ENCODE peak calls at places on chromosomes 5 and 9, in nine cellular contexts. One of them, this sample, is unnamed.

GRCh38 chr5:178785999-178786398 is 55.5 kb upstream of the ZNF354A start:
- DNase-seq in SJSA1: no peak
- DNase-seq in HEK293T: no peak
- DNase-seq in naive thymus-derived CD8-positive, alpha-beta T cell: no peak
- DNase-seq in AG20443: peak
- DNase-seq in Daoy: peak
- DNase-seq in myocyte: peak
- DNase-seq in NCI-H1417: no peak
- DNase-seq in stimulated activated CD8-positive, alpha-beta memory T cell treated with anti-CD3 and anti-CD28 coated beads, Interleukin-4, amount 100 ng/mL, for 24 hours: no peak
- DNase-seq in this sample: no peak

GRCh38 chr5:4511996-4512656 is 628.0 kb upstream of the ADAMTS16 start:
- DNase-seq in NCI-H1417: no peak
- DNase-seq in stimulated activated CD8-positive, alpha-beta memory T cell treated with anti-CD3 and anti-CD28 coated beads, Interleukin-4, amount 100 ng/mL, for 24 hours: no peak
- DNase-seq in HEK293T: peak
- DNase-seq in Daoy: peak
- DNase-seq in naive thymus-derived CD8-positive, alpha-beta T cell: no peak
- DNase-seq in myocyte: no peak
- DNase-seq in SJSA1: peak
- DNase-seq in AG20443: peak
- DNase-seq in this sample: no peak

GRCh38 chr9:112380102-112380581 is at the start of gene HSDL2:
- DNase-seq in Daoy: peak
- DNase-seq in naive thymus-derived CD8-positive, alpha-beta T cell: no peak
- DNase-seq in stimulated activated CD8-positive, alpha-beta memory T cell treated with anti-CD3 and anti-CD28 coated beads, Interleukin-4, amount 100 ng/mL, for 24 hours: peak
- DNase-seq in AG20443: no peak
- DNase-seq in myocyte: no peak
- DNase-seq in NCI-H1417: no peak
- DNase-seq in HEK293T: no peak
- DNase-seq in SJSA1: no peak
- DNase-seq in this sample: peak

GRCh38 chr5:147876626-147877025 is 1.9 kb upstream of the SCGB3A2 start:
- DNase-seq in stimulated activated CD8-positive, alpha-beta memory T cell treated with anti-CD3 and anti-CD28 coated beads, Interleukin-4, amount 100 ng/mL, for 24 hours: no peak
- DNase-seq in NCI-H1417: no peak
- DNase-seq in naive thymus-derived CD8-positive, alpha-beta T cell: no peak
- DNase-seq in myocyte: no peak
- DNase-seq in SJSA1: no peak
- DNase-seq in AG20443: no peak
- DNase-seq in HEK293T: no peak
- DNase-seq in Daoy: no peak
- DNase-seq in this sample: no peak

GRCh38 chr5:111454198-111454606 is 58.1 kb downstream of the STARD4 start:
- DNase-seq in Daoy: peak
- DNase-seq in naive thymus-derived CD8-positive, alpha-beta T cell: no peak
- DNase-seq in stimulated activated CD8-positive, alpha-beta memory T cell treated with anti-CD3 and anti-CD28 coated beads, Interleukin-4, amount 100 ng/mL, for 24 hours: no peak
- DNase-seq in SJSA1: no peak
- DNase-seq in myocyte: no peak
- DNase-seq in NCI-H1417: peak
- DNase-seq in AG20443: no peak
- DNase-seq in HEK293T: no peak
- DNase-seq in this sample: no peak

GRCh38 chr9:130316406-130316805 is 50.8 kb downstream of the HMCN2 start:
- DNase-seq in stimulated activated CD8-positive, alpha-beta memory T cell treated with anti-CD3 and anti-CD28 coated beads, Interleukin-4, amount 100 ng/mL, for 24 hours: no peak
- DNase-seq in naive thymus-derived CD8-positive, alpha-beta T cell: no peak
- DNase-seq in HEK293T: no peak
- DNase-seq in myocyte: no peak
- DNase-seq in SJSA1: no peak
- DNase-seq in Daoy: no peak
- DNase-seq in NCI-H1417: peak
- DNase-seq in AG20443: no peak
- DNase-seq in this sample: no peak

GRCh38 chr9:73980754-73981153 is 516.4 kb upstream of the RORB start:
- DNase-seq in NCI-H1417: no peak
- DNase-seq in myocyte: no peak
- DNase-seq in SJSA1: no peak
- DNase-seq in stimulated activated CD8-positive, alpha-beta memory T cell treated with anti-CD3 and anti-CD28 coated beads, Interleukin-4, amount 100 ng/mL, for 24 hours: no peak
- DNase-seq in HEK293T: no peak
- DNase-seq in AG20443: no peak
- DNase-seq in naive thymus-derived CD8-positive, alpha-beta T cell: no peak
- DNase-seq in Daoy: no peak
- DNase-seq in this sample: no peak

GRCh38 chr9:34647651-34648050 is 1.2 kb downstream of the GALT start:
- DNase-seq in myocyte: no peak
- DNase-seq in NCI-H1417: no peak
- DNase-seq in AG20443: no peak
- DNase-seq in Daoy: no peak
- DNase-seq in stimulated activated CD8-positive, alpha-beta memory T cell treated with anti-CD3 and anti-CD28 coated beads, Interleukin-4, amount 100 ng/mL, for 24 hours: no peak
- DNase-seq in naive thymus-derived CD8-positive, alpha-beta T cell: no peak
- DNase-seq in SJSA1: no peak
- DNase-seq in HEK293T: no peak
- DNase-seq in this sample: no peak

GRCh38 chr5:122774861-122775712 is at the start of gene SNX2:
- DNase-seq in SJSA1: peak
- DNase-seq in myocyte: peak
- DNase-seq in Daoy: peak
- DNase-seq in AG20443: peak
- DNase-seq in naive thymus-derived CD8-positive, alpha-beta T cell: peak
- DNase-seq in HEK293T: peak
- DNase-seq in NCI-H1417: peak
- DNase-seq in stimulated activated CD8-positive, alpha-beta memory T cell treated with anti-CD3 and anti-CD28 coated beads, Interleukin-4, amount 100 ng/mL, for 24 hours: peak
- DNase-seq in this sample: peak

GRCh38 chr9:128061305-128061704 is 5.8 kb downstream of the NAIF1 start:
- DNase-seq in stimulated activated CD8-positive, alpha-beta memory T cell treated with anti-CD3 and anti-CD28 coated beads, Interleukin-4, amount 100 ng/mL, for 24 hours: no peak
- DNase-seq in myocyte: peak
- DNase-seq in HEK293T: no peak
- DNase-seq in naive thymus-derived CD8-positive, alpha-beta T cell: no peak
- DNase-seq in Daoy: no peak
- DNase-seq in NCI-H1417: no peak
- DNase-seq in SJSA1: no peak
- DNase-seq in AG20443: no peak
- DNase-seq in this sample: no peak

GRCh38 chr5:170522211-170523128 is 18.6 kb downstream of the KCNIP1 start:
- DNase-seq in SJSA1: peak
- DNase-seq in myocyte: peak
- DNase-seq in stimulated activated CD8-positive, alpha-beta memory T cell treated with anti-CD3 and anti-CD28 coated beads, Interleukin-4, amount 100 ng/mL, for 24 hours: no peak
- DNase-seq in HEK293T: no peak
- DNase-seq in NCI-H1417: no peak
- DNase-seq in naive thymus-derived CD8-positive, alpha-beta T cell: no peak
- DNase-seq in Daoy: peak
- DNase-seq in AG20443: peak
- DNase-seq in this sample: peak

GRCh38 chr9:16321461-16322119 is 548.9 kb downstream of the BNC2 start:
- DNase-seq in NCI-H1417: no peak
- DNase-seq in HEK293T: no peak
- DNase-seq in naive thymus-derived CD8-positive, alpha-beta T cell: no peak
- DNase-seq in SJSA1: no peak
- DNase-seq in AG20443: peak
- DNase-seq in myocyte: peak
- DNase-seq in Daoy: peak
- DNase-seq in stimulated activated CD8-positive, alpha-beta memory T cell treated with anti-CD3 and anti-CD28 coated beads, Interleukin-4, amount 100 ng/mL, for 24 hours: no peak
- DNase-seq in this sample: peak

GRCh38 chr9:84271887-84272556 is 68.5 kb downstream of the SLC28A3 start:
- DNase-seq in AG20443: no peak
- DNase-seq in Daoy: no peak
- DNase-seq in stimulated activated CD8-positive, alpha-beta memory T cell treated with anti-CD3 and anti-CD28 coated beads, Interleukin-4, amount 100 ng/mL, for 24 hours: no peak
- DNase-seq in naive thymus-derived CD8-positive, alpha-beta T cell: no peak
- DNase-seq in NCI-H1417: no peak
- DNase-seq in SJSA1: no peak
- DNase-seq in myocyte: peak
- DNase-seq in HEK293T: no peak
- DNase-seq in this sample: no peak

GRCh38 chr9:123375725-123376132 is 19.7 kb downstream of the CRB2 start:
- DNase-seq in naive thymus-derived CD8-positive, alpha-beta T cell: no peak
- DNase-seq in AG20443: peak
- DNase-seq in SJSA1: no peak
- DNase-seq in stimulated activated CD8-positive, alpha-beta memory T cell treated with anti-CD3 and anti-CD28 coated beads, Interleukin-4, amount 100 ng/mL, for 24 hours: no peak
- DNase-seq in Daoy: peak
- DNase-seq in HEK293T: peak
- DNase-seq in myocyte: peak
- DNase-seq in NCI-H1417: no peak
- DNase-seq in this sample: no peak

GRCh38 chr5:32044904-32045303 is 129.2 kb downstream of the GOLPH3 start:
- DNase-seq in Daoy: peak
- DNase-seq in HEK293T: no peak
- DNase-seq in myocyte: peak
- DNase-seq in AG20443: peak
- DNase-seq in NCI-H1417: no peak
- DNase-seq in stimulated activated CD8-positive, alpha-beta memory T cell treated with anti-CD3 and anti-CD28 coated beads, Interleukin-4, amount 100 ng/mL, for 24 hours: no peak
- DNase-seq in naive thymus-derived CD8-positive, alpha-beta T cell: no peak
- DNase-seq in SJSA1: no peak
- DNase-seq in this sample: no peak

GRCh38 chr5:56480305-56481146 is 247.4 kb upstream of the ANKRD55 start:
- DNase-seq in naive thymus-derived CD8-positive, alpha-beta T cell: no peak
- DNase-seq in HEK293T: peak
- DNase-seq in Daoy: peak
- DNase-seq in NCI-H1417: no peak
- DNase-seq in AG20443: peak
- DNase-seq in stimulated activated CD8-positive, alpha-beta memory T cell treated with anti-CD3 and anti-CD28 coated beads, Interleukin-4, amount 100 ng/mL, for 24 hours: no peak
- DNase-seq in SJSA1: peak
- DNase-seq in myocyte: peak
- DNase-seq in this sample: no peak

GRCh38 chr5:15500326-15500958 is 462 bp downstream of the FBXL7 start:
- DNase-seq in myocyte: peak
- DNase-seq in stimulated activated CD8-positive, alpha-beta memory T cell treated with anti-CD3 and anti-CD28 coated beads, Interleukin-4, amount 100 ng/mL, for 24 hours: no peak
- DNase-seq in naive thymus-derived CD8-positive, alpha-beta T cell: no peak
- DNase-seq in Daoy: peak
- DNase-seq in SJSA1: peak
- DNase-seq in HEK293T: peak
- DNase-seq in AG20443: peak
- DNase-seq in NCI-H1417: no peak
- DNase-seq in this sample: peak

GRCh38 chr5:30040483-30041116 is 1152.9 kb upstream of the CDH6 start:
- DNase-seq in stimulated activated CD8-positive, alpha-beta memory T cell treated with anti-CD3 and anti-CD28 coated beads, Interleukin-4, amount 100 ng/mL, for 24 hours: no peak
- DNase-seq in AG20443: peak
- DNase-seq in Daoy: peak
- DNase-seq in NCI-H1417: peak
- DNase-seq in HEK293T: peak
- DNase-seq in SJSA1: no peak
- DNase-seq in myocyte: peak
- DNase-seq in naive thymus-derived CD8-positive, alpha-beta T cell: no peak
- DNase-seq in this sample: peak

GRCh38 chr5:137206030-137206715 is 293.0 kb downstream of the SPOCK1 start:
- DNase-seq in stimulated activated CD8-positive, alpha-beta memory T cell treated with anti-CD3 and anti-CD28 coated beads, Interleukin-4, amount 100 ng/mL, for 24 hours: no peak
- DNase-seq in Daoy: peak
- DNase-seq in AG20443: no peak
- DNase-seq in naive thymus-derived CD8-positive, alpha-beta T cell: no peak
- DNase-seq in NCI-H1417: peak
- DNase-seq in HEK293T: no peak
- DNase-seq in myocyte: no peak
- DNase-seq in SJSA1: peak
- DNase-seq in this sample: no peak

GRCh38 chr5:79256563-79256962 is 20.6 kb downstream of the JMY start:
- DNase-seq in NCI-H1417: no peak
- DNase-seq in naive thymus-derived CD8-positive, alpha-beta T cell: no peak
- DNase-seq in stimulated activated CD8-positive, alpha-beta memory T cell treated with anti-CD3 and anti-CD28 coated beads, Interleukin-4, amount 100 ng/mL, for 24 hours: no peak
- DNase-seq in myocyte: peak
- DNase-seq in Daoy: no peak
- DNase-seq in SJSA1: no peak
- DNase-seq in HEK293T: no peak
- DNase-seq in AG20443: no peak
- DNase-seq in this sample: no peak

GRCh38 chr5:80082731-80083114 is 47.6 kb downstream of the THBS4 start:
- DNase-seq in Daoy: peak
- DNase-seq in naive thymus-derived CD8-positive, alpha-beta T cell: peak
- DNase-seq in AG20443: peak
- DNase-seq in myocyte: peak
- DNase-seq in stimulated activated CD8-positive, alpha-beta memory T cell treated with anti-CD3 and anti-CD28 coated beads, Interleukin-4, amount 100 ng/mL, for 24 hours: peak
- DNase-seq in NCI-H1417: peak
- DNase-seq in HEK293T: peak
- DNase-seq in SJSA1: no peak
- DNase-seq in this sample: peak

GRCh38 chr5:90169078-90169477 is 240.5 kb downstream of the CETN3 start:
- DNase-seq in stimulated activated CD8-positive, alpha-beta memory T cell treated with anti-CD3 and anti-CD28 coated beads, Interleukin-4, amount 100 ng/mL, for 24 hours: no peak
- DNase-seq in SJSA1: no peak
- DNase-seq in myocyte: no peak
- DNase-seq in HEK293T: no peak
- DNase-seq in AG20443: no peak
- DNase-seq in naive thymus-derived CD8-positive, alpha-beta T cell: no peak
- DNase-seq in NCI-H1417: no peak
- DNase-seq in Daoy: no peak
- DNase-seq in this sample: no peak

GRCh38 chr5:168301593-168302388 is 10.3 kb downstream of the WWC1 start:
- DNase-seq in SJSA1: no peak
- DNase-seq in HEK293T: no peak
- DNase-seq in AG20443: no peak
- DNase-seq in myocyte: no peak
- DNase-seq in NCI-H1417: no peak
- DNase-seq in stimulated activated CD8-positive, alpha-beta memory T cell treated with anti-CD3 and anti-CD28 coated beads, Interleukin-4, amount 100 ng/mL, for 24 hours: no peak
- DNase-seq in naive thymus-derived CD8-positive, alpha-beta T cell: no peak
- DNase-seq in Daoy: peak
- DNase-seq in this sample: peak

GRCh38 chr5:32540446-32540845 is 44.9 kb upstream of the SUB1 start:
- DNase-seq in myocyte: no peak
- DNase-seq in naive thymus-derived CD8-positive, alpha-beta T cell: no peak
- DNase-seq in NCI-H1417: no peak
- DNase-seq in HEK293T: no peak
- DNase-seq in AG20443: no peak
- DNase-seq in Daoy: no peak
- DNase-seq in stimulated activated CD8-positive, alpha-beta memory T cell treated with anti-CD3 and anti-CD28 coated beads, Interleukin-4, amount 100 ng/mL, for 24 hours: no peak
- DNase-seq in SJSA1: no peak
- DNase-seq in this sample: no peak

GRCh38 chr9:121398374-121398773 is 28.3 kb upstream of the STOM start:
- DNase-seq in stimulated activated CD8-positive, alpha-beta memory T cell treated with anti-CD3 and anti-CD28 coated beads, Interleukin-4, amount 100 ng/mL, for 24 hours: no peak
- DNase-seq in myocyte: peak
- DNase-seq in HEK293T: no peak
- DNase-seq in AG20443: peak
- DNase-seq in SJSA1: peak
- DNase-seq in naive thymus-derived CD8-positive, alpha-beta T cell: no peak
- DNase-seq in NCI-H1417: no peak
- DNase-seq in Daoy: peak
- DNase-seq in this sample: no peak

GRCh38 chr5:138463335-138464017 is 1.8 kb upstream of the EGR1 start:
- DNase-seq in myocyte: peak
- DNase-seq in Daoy: peak
- DNase-seq in NCI-H1417: no peak
- DNase-seq in SJSA1: peak
- DNase-seq in naive thymus-derived CD8-positive, alpha-beta T cell: no peak
- DNase-seq in AG20443: peak
- DNase-seq in stimulated activated CD8-positive, alpha-beta memory T cell treated with anti-CD3 and anti-CD28 coated beads, Interleukin-4, amount 100 ng/mL, for 24 hours: no peak
- DNase-seq in HEK293T: no peak
- DNase-seq in this sample: no peak

GRCh38 chr9:92140074-92140753 is 25.0 kb upstream of the SPTLC1 start:
- DNase-seq in AG20443: peak
- DNase-seq in stimulated activated CD8-positive, alpha-beta memory T cell treated with anti-CD3 and anti-CD28 coated beads, Interleukin-4, amount 100 ng/mL, for 24 hours: peak
- DNase-seq in HEK293T: peak
- DNase-seq in NCI-H1417: peak
- DNase-seq in myocyte: peak
- DNase-seq in Daoy: peak
- DNase-seq in naive thymus-derived CD8-positive, alpha-beta T cell: peak
- DNase-seq in SJSA1: peak
- DNase-seq in this sample: no peak

GRCh38 chr9:88532320-88532719 is 2.7 kb upstream of the NXNL2 start:
- DNase-seq in NCI-H1417: no peak
- DNase-seq in myocyte: peak
- DNase-seq in SJSA1: no peak
- DNase-seq in HEK293T: peak
- DNase-seq in stimulated activated CD8-positive, alpha-beta memory T cell treated with anti-CD3 and anti-CD28 coated beads, Interleukin-4, amount 100 ng/mL, for 24 hours: no peak
- DNase-seq in naive thymus-derived CD8-positive, alpha-beta T cell: no peak
- DNase-seq in Daoy: no peak
- DNase-seq in AG20443: no peak
- DNase-seq in this sample: no peak

GRCh38 chr9:85377751-85378289 is 363.9 kb downstream of the AGTPBP1 start:
- DNase-seq in Daoy: peak
- DNase-seq in NCI-H1417: no peak
- DNase-seq in AG20443: no peak
- DNase-seq in HEK293T: peak
- DNase-seq in stimulated activated CD8-positive, alpha-beta memory T cell treated with anti-CD3 and anti-CD28 coated beads, Interleukin-4, amount 100 ng/mL, for 24 hours: no peak
- DNase-seq in myocyte: peak
- DNase-seq in SJSA1: no peak
- DNase-seq in naive thymus-derived CD8-positive, alpha-beta T cell: no peak
- DNase-seq in this sample: no peak

GRCh38 chr5:82886911-82887310 is 190.3 kb downstream of the TMEM167A start:
- DNase-seq in HEK293T: no peak
- DNase-seq in NCI-H1417: peak
- DNase-seq in naive thymus-derived CD8-positive, alpha-beta T cell: no peak
- DNase-seq in myocyte: no peak
- DNase-seq in AG20443: peak
- DNase-seq in stimulated activated CD8-positive, alpha-beta memory T cell treated with anti-CD3 and anti-CD28 coated beads, Interleukin-4, amount 100 ng/mL, for 24 hours: no peak
- DNase-seq in SJSA1: no peak
- DNase-seq in Daoy: peak
- DNase-seq in this sample: no peak

GRCh38 chr9:124079176-124079925 is 67.8 kb downstream of the LHX2 start:
- DNase-seq in naive thymus-derived CD8-positive, alpha-beta T cell: no peak
- DNase-seq in Daoy: peak
- DNase-seq in HEK293T: no peak
- DNase-seq in myocyte: peak
- DNase-seq in SJSA1: peak
- DNase-seq in stimulated activated CD8-positive, alpha-beta memory T cell treated with anti-CD3 and anti-CD28 coated beads, Interleukin-4, amount 100 ng/mL, for 24 hours: no peak
- DNase-seq in NCI-H1417: no peak
- DNase-seq in AG20443: peak
- DNase-seq in this sample: peak

This sample was measured in SW 1271.